ENCODE peak calls at places on chromosomes 6 and 20, in four cellular contexts. G is skeletal muscle cell, E is fibroblast of mammary gland, M is foreskin fibroblast. T is an unnamed sample.
A peak's percentile ranks its signal among the peaks of the same experiment; 100 is the strongest.

GRCh38 chr20:15799871-15800270 is 773.4 kb downstream of the KIF16B start:
- DNase-seq in E (peak; percentile 78), M (peak; percentile 83), G (peak; percentile 31), T (peak; percentile 16)

GRCh38 chr20:19785173-19785799 is 27.2 kb downstream of the RIN2 start:
- DNase-seq in E (peak; percentile 61), M (peak; percentile 41), G (peak; percentile 34), T (peak; percentile 84)

GRCh38 chr20:26208296-26209091 is 511.8 kb upstream of the ZNF337 start:
- DNase-seq in M (peak; percentile 13), E (no peak), G (no peak), T (no peak)

GRCh38 chr20:64099086-64099786 is 8.1 kb downstream of the NPBWR2 start:
- DNase-seq in E (no peak), M (no peak), G (no peak), T (no peak)

GRCh38 chr20:20130399-20130798 is 78.1 kb downstream of the CFAP61 start:
- DNase-seq in G (no peak), M (no peak), E (peak; percentile 5), T (no peak)

GRCh38 chr6:73604461-73604860 is 49.3 kb downstream of the SLC17A5 start:
- DNase-seq in E (no peak), M (no peak), G (no peak), T (no peak)

GRCh38 chr6:163837681-163838431 is 423.3 kb downstream of the QKI start:
- DNase-seq in E (no peak), G (no peak), M (peak; percentile 16), T (peak; percentile 10)

GRCh38 chr20:4369119-4369797 is 352.5 kb upstream of the PRND start:
- DNase-seq in G (no peak), M (no peak), E (no peak), T (no peak)

GRCh38 chr20:61599061-61599930 is 347.2 kb downstream of the CDH4 start:
- DNase-seq in G (no peak), E (no peak), M (no peak), T (no peak)

GRCh38 chr6:161353208-161353613 is 79.3 kb upstream of the AGPAT4 start:
- DNase-seq in G (no peak), M (no peak), E (peak; percentile 42), T (no peak)

GRCh38 chr6:80457044-80457933 is 350.8 kb downstream of the BCKDHB start:
- DNase-seq in M (peak; percentile 97), E (peak; percentile 99), G (peak; percentile 96), T (peak; percentile 97)

GRCh38 chr6:138454976-138455706 is 44.2 kb downstream of the NHSL1 start:
- DNase-seq in E (peak; percentile 33), G (no peak), M (peak; percentile 31), T (no peak)

GRCh38 chr6:138451043-138451442 is 47.0 kb downstream of the HEBP2 start:
- DNase-seq in E (no peak), G (no peak), M (no peak), T (no peak)

GRCh38 chr6:138450445-138450844 is 46.4 kb downstream of the HEBP2 start:
- DNase-seq in G (no peak), E (no peak), M (no peak), T (no peak)

GRCh38 chr6:138456393-138456775 is 42.9 kb downstream of the NHSL1 start:
- DNase-seq in M (no peak), E (no peak), G (no peak), T (no peak)

DNA sequence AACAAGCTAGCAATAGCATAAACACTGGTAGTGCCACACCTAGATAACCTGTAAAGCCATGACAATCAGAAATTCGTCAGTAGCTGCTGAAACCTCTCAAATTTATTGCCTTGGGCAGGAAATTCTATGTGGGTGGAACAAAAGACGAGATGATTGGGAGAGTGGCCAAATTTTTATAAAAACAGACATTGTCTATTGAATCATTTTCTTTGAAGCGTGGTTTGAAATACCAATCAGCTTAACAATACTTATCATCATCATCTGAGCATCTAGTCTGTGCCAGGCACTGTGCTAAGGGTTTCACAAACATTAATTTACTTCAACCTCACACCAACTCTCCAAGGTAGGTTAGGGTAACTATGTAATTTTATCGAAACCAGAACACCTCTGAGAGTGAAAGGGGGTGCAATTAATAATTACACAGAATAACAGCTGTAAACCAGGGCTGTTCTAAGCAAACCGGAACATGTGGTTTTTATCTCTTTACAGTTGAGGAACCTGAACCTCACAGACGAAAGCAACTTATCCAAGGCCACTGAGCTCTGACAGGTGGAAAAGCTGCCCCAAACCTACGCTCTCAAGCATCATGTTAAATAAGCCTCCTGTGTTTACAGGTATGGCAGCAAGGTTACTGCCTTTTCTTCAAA is 43.4 kb downstream of the NHSL1 start:
- DNase-seq in E (peak; percentile 82), M (peak; percentile 82), G (peak; percentile 24), T (peak; percentile 19)
- H3K4me3 ChIP-seq in E (no peak overlapping the region), M (no peak overlapping the region), G (no peak overlapping the region), T (no peak overlapping the region)

GRCh38 chr6:28206527-28207243 is 18.4 kb upstream of the ZSCAN9 start:
- DNase-seq in E (no peak), M (peak; percentile 31), G (no peak), T (peak; percentile 12)
- H3K4me3 ChIP-seq in E (no peak overlapping the region), M (no peak overlapping the region), G (peak overlapping the region; percentile 57), T (peak overlapping the region; percentile 55)

GRCh38 chr6:55175778-55176084 is 1.4 kb downstream of the HCRTR2 start:
- DNase-seq in M (no peak), G (no peak), E (no peak), T (no peak)
- H3K4me3 ChIP-seq in M (no peak overlapping the region), G (no peak overlapping the region), E (no peak overlapping the region), T (no peak overlapping the region)

DNA sequence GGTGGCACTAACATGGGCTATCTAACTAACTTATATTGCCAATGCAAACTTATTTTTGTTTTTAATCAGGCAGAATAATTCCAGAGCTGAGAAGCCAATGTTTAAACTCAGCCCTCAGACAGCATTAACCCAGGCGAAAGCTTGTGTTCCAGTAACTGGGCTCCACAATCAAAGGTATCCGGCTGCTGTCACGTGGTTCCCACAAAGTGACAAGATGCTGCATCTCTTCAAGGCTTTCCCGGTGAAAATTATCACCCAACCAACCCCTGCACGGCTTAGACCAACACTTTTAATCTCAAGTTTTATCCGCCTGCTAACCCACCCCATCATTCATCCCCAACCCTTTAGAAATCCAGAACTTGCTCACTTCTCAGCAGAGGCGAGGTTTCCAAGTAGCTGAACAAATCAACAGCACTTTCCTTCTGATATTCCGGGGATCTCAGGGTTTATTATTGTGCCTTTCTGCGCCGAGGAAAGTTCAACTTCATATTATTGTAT is 874 bp downstream of the MTCL3 start:
- DNase-seq in E (no peak), G (no peak), M (no peak), T (no peak)
- H3K4me3 ChIP-seq in E (peak overlapping the region; percentile 48), G (peak overlapping the region; percentile 54), M (peak overlapping the region; percentile 39), T (peak overlapping the region; percentile 42)